ENCODE peak calls at places on chromosome 5, in nine cellular contexts. G is HepG2, E is upper lobe of left lung, V is ovary, O is A549, K is GM12878, J is transverse colon, U is sigmoid colon, N is SK-N-SH. A is an unnamed sample.

GRCh38 chr5:176131771-176132170 is 106.5 kb upstream of the SIMC1 start:
- DNase-seq in K (no peak), O (no peak), N (no peak), U (no peak), G (no peak), V (peak), E (no peak), J (no peak), A (no peak)

GRCh38 chr5:160665460-160665859 is 186.6 kb downstream of the ATP10B start:
- DNase-seq in K (no peak), J (no peak), O (no peak), V (no peak), U (no peak), N (no peak), E (no peak), G (no peak), A (no peak)

GRCh38 chr5:165076686-165077085 is 1571.3 kb downstream of the MAT2B start:
- DNase-seq in E (no peak), U (no peak), K (no peak), N (no peak), G (no peak), V (no peak), J (no peak), O (no peak), A (no peak)

GRCh38 chr5:119402555-119402954 is 46.7 kb downstream of the TNFAIP8 start:
- DNase-seq in U (no peak), V (no peak), N (no peak), O (no peak), K (no peak), G (no peak), J (no peak), E (no peak), A (no peak)

GRCh38 chr5:39424751-39425524 is at the start of gene DAB2:
- DNase-seq in U (peak), O (peak), G (peak), K (no peak), E (peak), J (peak), V (peak), N (peak), A (peak)

GRCh38 chr5:39584921-39585320 is 160.1 kb upstream of the DAB2 start:
- DNase-seq in U (no peak), J (no peak), G (no peak), O (no peak), E (no peak), V (no peak), K (no peak), N (no peak), A (no peak)

GRCh38 chr5:151696470-151697061 is 9.9 kb upstream of the SPARC start:
- DNase-seq in K (no peak), O (no peak), N (no peak), G (no peak), E (no peak), J (no peak), U (peak), V (peak), A (peak)

GRCh38 chr5:51961154-51961562 is 577.9 kb downstream of the ISL1 start:
- DNase-seq in J (no peak), N (peak), K (no peak), O (no peak), G (no peak), E (no peak), V (no peak), U (no peak), A (no peak)

GRCh38 chr5:139391570-139392323 is 2.0 kb upstream of the MZB1 start:
- DNase-seq in U (no peak), K (no peak), J (peak), O (peak), G (no peak), N (no peak), V (no peak), E (no peak), A (no peak)

GRCh38 chr5:88827997-88828396 is 55.0 kb downstream of the MEF2C start:
- DNase-seq in J (no peak), O (no peak), E (no peak), V (no peak), N (no peak), G (no peak), K (no peak), U (no peak), A (no peak)

GRCh38 chr5:172586118-172587060 is 54.7 kb upstream of the NEURL1B start:
- DNase-seq in J (peak), O (no peak), U (no peak), G (no peak), V (peak), N (no peak), K (no peak), E (no peak), A (no peak)

GRCh38 chr5:38532165-38532669 is 24.2 kb downstream of the LIFR start:
- DNase-seq in J (no peak), O (no peak), V (no peak), U (no peak), G (no peak), N (no peak), E (no peak), K (no peak), A (no peak)

GRCh38 chr5:149299451-149300054 is 27.9 kb downstream of the AFAP1L1 start:
- DNase-seq in O (no peak), K (no peak), E (no peak), V (no peak), J (no peak), N (no peak), G (peak), U (no peak), A (no peak)

GRCh38 chr5:128965011-128965637 is at the start of gene SLC27A6:
- DNase-seq in G (no peak), E (no peak), U (peak), O (peak), K (no peak), J (no peak), N (peak), V (peak), A (no peak)

GRCh38 chr5:112077180-112077579 is 320.2 kb upstream of the NREP start:
- DNase-seq in O (no peak), G (no peak), V (no peak), E (no peak), U (no peak), K (peak), J (no peak), N (no peak), A (no peak)

GRCh38 chr5:143153332-143154119 is 250.0 kb downstream of the NR3C1 start:
- DNase-seq in G (no peak), E (no peak), N (no peak), O (no peak), K (no peak), V (peak), U (peak), J (peak), A (peak)

GRCh38 chr5:62432618-62433064 is 20.1 kb downstream of the IPO11 start:
- DNase-seq in V (no peak), E (no peak), O (no peak), G (no peak), K (no peak), N (no peak), U (no peak), J (no peak), A (peak)

GRCh38 chr5:124628251-124628650 is 118.2 kb downstream of the ZNF608 start:
- DNase-seq in N (no peak), U (no peak), K (no peak), E (no peak), G (no peak), O (no peak), J (no peak), V (no peak), A (no peak)

GRCh38 chr5:125043781-125044391 is 297.4 kb upstream of the ZNF608 start:
- DNase-seq in O (peak), V (no peak), U (no peak), K (no peak), J (peak), G (no peak), E (peak), N (peak), A (no peak)

GRCh38 chr5:32443541-32444190 is 874 bp downstream of the ZFR start:
- DNase-seq in V (peak), N (peak), U (no peak), E (peak), J (peak), O (peak), K (no peak), G (no peak), A (no peak)

GRCh38 chr5:55096860-55097259 is 5.6 kb upstream of the GZMA start:
- DNase-seq in V (no peak), E (no peak), J (peak), O (no peak), K (no peak), N (no peak), G (no peak), U (no peak), A (no peak)

GRCh38 chr5:177399903-177400868 is at the start of gene PFN3:
- DNase-seq in O (no peak), V (no peak), U (no peak), E (no peak), G (no peak), N (no peak), J (peak), K (no peak), A (no peak)

GRCh38 chr5:100790170-100790665 is 112.9 kb downstream of the ST8SIA4 start:
- DNase-seq in O (peak), J (peak), E (no peak), G (no peak), K (no peak), V (no peak), N (no peak), U (no peak), A (no peak)

GRCh38 chr5:96741911-96742310 is 65.8 kb downstream of the ERAP1 start:
- DNase-seq in E (no peak), G (no peak), U (no peak), K (no peak), J (no peak), V (no peak), N (no peak), O (no peak), A (no peak)

GRCh38 chr5:150653145-150653761 is 7.8 kb upstream of the MYOZ3 start:
- DNase-seq in E (no peak), V (no peak), N (peak), G (no peak), K (no peak), O (no peak), J (no peak), U (no peak), A (no peak)

GRCh38 chr5:150486402-150487198 is 21.3 kb upstream of the NDST1 start:
- DNase-seq in G (peak), O (peak), V (peak), K (no peak), E (peak), U (no peak), N (peak), J (peak), A (peak)

GRCh38 chr5:6675784-6676499 is 37.3 kb upstream of the TENT4A start:
- DNase-seq in G (no peak), N (no peak), V (no peak), O (peak), J (no peak), U (no peak), E (no peak), K (no peak), A (no peak)

GRCh38 chr5:158952951-158953350 is 146.8 kb downstream of the EBF1 start:
- DNase-seq in U (no peak), E (no peak), V (no peak), G (no peak), J (no peak), K (no peak), O (no peak), N (no peak), A (no peak)

GRCh38 chr5:129903466-129904101 is 681 bp upstream of the CHSY3 start:
- DNase-seq in V (no peak), U (no peak), J (no peak), N (no peak), K (no peak), G (no peak), O (peak), E (peak), A (peak)

GRCh38 chr5:177472460-177473441 is 683 bp downstream of the DBN1 start:
- DNase-seq in J (peak), N (peak), O (no peak), K (no peak), U (peak), V (no peak), E (no peak), G (peak), A (no peak)

GRCh38 chr5:135024956-135025729 is 8.9 kb downstream of the PITX1 start:
- DNase-seq in K (no peak), V (no peak), O (peak), U (no peak), G (no peak), J (no peak), E (no peak), N (no peak), A (no peak)

GRCh38 chr5:148248894-148249293 is 10.6 kb downstream of the MARCOL start:
- DNase-seq in N (no peak), J (no peak), V (no peak), K (no peak), G (no peak), O (no peak), U (no peak), E (no peak), A (no peak)

GRCh38 chr5:144307726-144308125 is 137.1 kb downstream of the KCTD16 start:
- DNase-seq in V (no peak), J (no peak), O (no peak), N (no peak), G (no peak), U (no peak), E (no peak), K (no peak), A (no peak)

GRCh38 chr5:149466457-149466972 is 84.7 kb downstream of the CSNK1A1 start:
- DNase-seq in N (no peak), O (peak), V (no peak), G (no peak), K (no peak), J (peak), U (no peak), E (no peak), A (no peak)

GRCh38 chr5:82605441-82605973 is 327.4 kb upstream of the RPS23 start:
- DNase-seq in N (no peak), V (no peak), E (no peak), O (no peak), G (no peak), K (no peak), U (no peak), J (no peak), A (no peak)
- TF ChIP-seq EP300 in N (no peak), V (no peak), E (no peak), O (no peak), G (no peak), K (no peak), U (no peak), J (no peak), A (no peak)

DNA sequence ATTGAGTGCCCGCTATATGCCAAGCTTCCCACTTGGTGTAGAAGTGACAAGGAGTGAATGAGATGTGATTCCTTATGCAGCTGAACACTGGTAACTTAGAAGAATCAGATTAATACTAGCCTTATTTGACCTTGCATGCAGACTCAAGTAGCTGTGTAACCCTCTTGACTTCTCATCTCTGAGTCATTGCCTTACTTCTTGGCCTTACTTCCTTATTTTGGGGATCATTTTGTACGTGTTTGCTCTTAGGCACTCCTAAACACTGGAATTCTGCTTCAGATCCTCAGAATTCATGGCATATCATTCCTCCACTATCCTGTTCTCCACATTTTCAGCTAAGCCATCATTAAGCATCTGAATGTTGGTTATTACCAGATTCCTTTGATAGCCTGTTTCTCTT is 948.9 kb upstream of the ARRDC3 start:
- DNase-seq in U (no peak), V (no peak), J (no peak), G (no peak), O (peak), K (no peak), N (no peak), E (no peak), A (no peak)
- H3K27ac ChIP-seq in U (no peak), V (no peak), J (no peak), G (no peak), O (no peak), K (no peak), N (no peak), E (no peak), A (no peak)

GRCh38 chr5:19258686-19259085 is 729.3 kb downstream of the CDH18 start:
- DNase-seq in V (no peak), N (no peak), J (no peak), E (no peak), U (no peak), O (no peak), G (no peak), K (no peak), A (no peak)
- TF ChIP-seq EP300 in V (no peak), N (no peak), J (no peak), E (no peak), U (no peak), O (no peak), G (no peak), K (no peak), A (no peak)

DNA sequence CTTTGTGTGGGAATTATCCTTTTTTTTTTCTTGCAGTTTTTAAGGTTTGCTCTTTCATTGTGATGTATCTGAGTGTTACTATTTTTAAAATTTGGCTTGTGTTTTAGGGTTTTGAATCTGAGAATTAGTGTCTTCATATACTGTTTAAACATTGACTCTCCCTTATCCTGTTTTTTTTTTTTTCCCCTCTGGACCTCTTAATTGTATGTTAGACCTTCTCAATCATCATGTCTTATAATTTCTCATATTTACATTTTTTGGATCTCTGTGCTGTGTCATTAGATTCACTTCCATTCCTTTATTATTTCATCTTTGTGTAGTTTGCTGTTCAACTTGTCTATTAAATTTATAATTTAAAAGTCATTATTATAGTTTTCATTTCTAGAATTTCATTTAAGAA is 47.0 kb downstream of the SCAMP1 start:
- DNase-seq in E (no peak), G (no peak), U (no peak), O (no peak), N (no peak), J (no peak), V (no peak), K (no peak), A (no peak)
- H3K27ac ChIP-seq in E (no peak), G (no peak), U (no peak), O (no peak), N (no peak), J (no peak), V (no peak), K (no peak), A (no peak)

DNA sequence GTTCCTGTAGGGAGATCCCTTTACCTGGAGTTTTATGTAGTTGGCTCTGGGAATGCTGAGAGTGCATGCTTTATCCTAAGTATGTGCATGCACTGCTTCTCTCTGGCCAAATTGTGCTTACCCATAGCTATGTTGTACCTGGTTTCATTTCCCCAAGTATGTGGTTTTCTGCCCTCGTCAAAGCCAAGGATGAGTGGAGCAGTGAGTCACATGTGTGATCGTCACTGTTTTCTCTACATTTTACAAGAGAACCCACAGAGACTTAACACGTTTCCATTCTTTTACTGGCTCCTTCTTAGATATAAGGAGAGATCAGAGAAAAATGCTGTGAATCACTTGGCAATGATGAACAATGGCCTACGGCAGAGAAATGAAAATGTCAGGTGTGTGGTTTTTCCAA is 42.0 kb upstream of the MAST4 start:
- DNase-seq in J (peak), E (peak), G (no peak), O (no peak), V (no peak), N (no peak), U (no peak), K (peak), A (no peak)
- TF ChIP-seq EP300 in J (no peak), E (no peak), G (no peak), O (no peak), V (no peak), N (no peak), U (no peak), K (peak), A (no peak)

GRCh38 chr5:137470921-137471220 is 28.3 kb downstream of the SPOCK1 start:
- DNase-seq in V (no peak), G (no peak), O (no peak), J (no peak), U (no peak), E (no peak), N (no peak), K (no peak), A (no peak)

GRCh38 chr5:137465930-137466329 is 33.2 kb downstream of the SPOCK1 start:
- DNase-seq in G (no peak), U (no peak), K (no peak), E (no peak), V (no peak), N (no peak), J (no peak), O (no peak), A (no peak)

GRCh38 chr5:137466888-137467287 is 32.2 kb downstream of the SPOCK1 start:
- DNase-seq in N (no peak), E (peak), K (no peak), V (no peak), U (peak), J (no peak), G (no peak), O (no peak), A (peak)

DNA sequence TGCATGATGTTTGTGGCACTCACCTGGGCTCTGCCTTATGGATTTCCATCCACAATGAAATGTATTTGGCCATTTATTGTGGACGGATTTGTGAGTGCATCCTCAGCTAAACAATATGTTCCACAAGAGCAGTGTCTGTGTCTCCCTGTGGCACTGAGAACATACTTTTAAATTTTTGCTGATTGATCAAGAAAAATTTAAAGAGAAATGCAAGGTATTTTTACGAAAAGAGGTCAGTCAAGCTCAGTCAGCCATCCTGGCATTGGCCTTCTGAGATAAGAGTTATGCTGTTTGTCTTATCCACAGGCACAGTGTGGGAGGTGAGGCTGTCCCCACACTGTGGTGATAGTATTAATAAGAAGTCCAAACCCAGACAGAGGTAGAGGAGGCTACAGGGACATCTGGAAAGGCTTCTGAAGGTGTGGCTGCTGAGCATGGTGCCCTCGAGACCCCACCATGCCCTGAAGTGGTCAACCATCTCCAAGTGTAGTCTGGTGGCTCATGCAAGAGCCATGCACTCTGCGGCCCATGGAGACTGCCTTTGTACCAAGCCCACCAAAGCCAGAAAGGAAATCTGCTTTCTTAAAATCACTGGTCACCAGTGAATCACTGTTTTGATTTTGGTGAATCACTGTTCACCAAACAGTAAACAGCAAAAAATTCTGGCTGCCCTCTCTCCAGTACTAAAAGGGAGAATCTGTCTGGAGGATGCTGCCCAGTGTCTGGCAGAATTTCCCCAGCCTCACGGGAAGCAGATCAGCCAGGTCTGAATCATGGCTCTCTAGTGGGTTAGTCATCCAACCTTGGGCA is 28.8 kb downstream of the SPOCK1 start:
- DNase-seq in V (no peak), N (no peak), E (no peak), J (no peak), U (peak), O (peak), K (no peak), G (no peak), A (peak)
- H3K27ac ChIP-seq in V (no peak), N (no peak), E (no peak), J (no peak), U (no peak), O (peak), K (no peak), G (no peak), A (no peak)